ENCODE peak calls at places on chromosomes 7 and 10, in eight cellular contexts. T, H, G, K, S, X, C and Y are unnamed samples.
A peak's percentile ranks its signal among the peaks of the same experiment; 100 is the strongest.

GRCh38 chr7:55552320-55553086 is 19.8 kb downstream of the VOPP1 start:
- DNase-seq in T (no peak), H (peak; percentile 82), G (no peak), K (peak; percentile 38), S (peak; percentile 92), X (peak; percentile 55), C (peak; percentile 50), Y (no peak)

GRCh38 chr10:79027147-79028055 is 41.4 kb upstream of the ZMIZ1 start:
- DNase-seq in T (no peak), H (no peak), G (peak; percentile 46), K (no peak), S (no peak), X (no peak), C (peak; percentile 34), Y (no peak)

GRCh38 chr10:8112230-8112915 is 57.9 kb downstream of the GATA3 start:
- DNase-seq in T (no peak), H (no peak), G (no peak), K (no peak), S (no peak), X (no peak), C (no peak), Y (no peak)

GRCh38 chr7:30427296-30428080 is 51.1 kb downstream of the NOD1 start:
- DNase-seq in T (no peak), H (no peak), G (no peak), K (no peak), S (no peak), X (no peak), C (peak; percentile 39), Y (no peak)

GRCh38 chr10:47137311-47137851 is 162.6 kb upstream of the GDF10 start:
- DNase-seq in T (no peak), H (peak; percentile 88), G (no peak), K (peak; percentile 21), S (peak; percentile 45), X (peak; percentile 64), C (no peak), Y (no peak)

GRCh38 chr7:94907420-94908203 is at the start of gene PPP1R9A:
- DNase-seq in T (peak; percentile 64), H (peak; percentile 15), G (no peak), K (peak; percentile 3), S (peak; percentile 80), X (no peak), C (peak; percentile 74), Y (peak; percentile 78)

GRCh38 chr7:120981888-120982615 is 6.5 kb upstream of the CPED1 start:
- DNase-seq in T (no peak), H (peak; percentile 67), G (no peak), K (peak; percentile 58), S (peak; percentile 43), X (peak; percentile 79), C (no peak), Y (no peak)

GRCh38 chr7:70893985-70894722 is 237.8 kb upstream of the GALNT17 start:
- DNase-seq in T (no peak), H (no peak), G (no peak), K (no peak), S (no peak), X (no peak), C (no peak), Y (no peak)

GRCh38 chr7:155682484-155682883 is 38.0 kb downstream of the RBM33 start:
- DNase-seq in T (no peak), H (no peak), G (no peak), K (no peak), S (peak; percentile 30), X (no peak), C (no peak), Y (no peak)

GRCh38 chr7:149779502-149779805 is 6.1 kb upstream of the ZNF467 start:
- DNase-seq in T (no peak), H (no peak), G (no peak), K (no peak), S (no peak), X (no peak), C (no peak), Y (no peak)

GRCh38 chr10:96833220-96834001 is 1.3 kb downstream of the LCOR start:
- DNase-seq in T (peak; percentile 69), H (peak; percentile 47), G (no peak), K (no peak), S (peak; percentile 45), X (peak; percentile 41), C (peak; percentile 16), Y (no peak)